ENCODE peak calls at places on chromosomes 13 and 19, in ten cellular contexts. O is colonic mucosa; K is right lobe of liver; B is glutamatergic neuron; L is endothelial cell; R is heart left ventricle; F is CD4-positive, alpha-beta T cell; Q is heart right ventricle; Z is mammary epithelial cell; H is fibroblast of mammary gland. G is an unnamed sample.
A peak's percentile ranks its signal among the peaks of the same experiment; 100 is the strongest.

GRCh38 chr19:38852231-38853044 is 2.7 kb upstream of the HNRNPL start:
- DNase-seq in O (peak; percentile 75), K (peak; percentile 83), B (peak; percentile 35), L (peak; percentile 33), R (peak; percentile 72), F (no peak), Q (peak; percentile 70), Z (peak; percentile 64), H (peak; percentile 75), G (peak; percentile 57)

GRCh38 chr19:2603320-2603719 is 99.2 kb downstream of the GNG7 start:
- DNase-seq in O (no peak), K (no peak), B (peak; percentile 35), L (no peak), R (peak; percentile 55), F (no peak), Q (peak; percentile 47), Z (no peak), H (peak; percentile 52), G (no peak)

GRCh38 chr19:12946092-12946845 is 607 bp downstream of the RAD23A start:
- DNase-seq in O (peak; percentile 72), K (peak; percentile 74), B (peak; percentile 79), L (peak; percentile 87), R (peak; percentile 71), F (peak; percentile 33), Q (peak; percentile 69), Z (peak; percentile 79), H (peak; percentile 80), G (peak; percentile 82)

GRCh38 chr19:29113838-29114237 is 99.1 kb downstream of the UQCRFS1 start:
- DNase-seq in O (no peak), K (no peak), B (no peak), L (no peak), R (no peak), F (no peak), Q (no peak), Z (no peak), H (no peak), G (no peak)

GRCh38 chr19:812049-812816 is 9.5 kb downstream of the PLPPR3 start:
- DNase-seq in O (no peak), K (no peak), B (no peak), L (no peak), R (peak; percentile 17), F (no peak), Q (no peak), Z (no peak), H (no peak), G (no peak)

GRCh38 chr19:54229146-54229545 is 6.3 kb upstream of the LILRB3 start:
- DNase-seq in O (no peak), K (no peak), B (no peak), L (no peak), R (no peak), F (no peak), Q (no peak), Z (no peak), H (no peak), G (no peak)

GRCh38 chr13:33318744-33319143 is 33.2 kb upstream of the STARD13 start:
- DNase-seq in O (no peak), K (no peak), B (no peak), L (no peak), R (no peak), F (no peak), Q (no peak), Z (no peak), H (peak; percentile 15), G (no peak)

GRCh38 chr13:83773961-83774360 is 108.3 kb downstream of the SLITRK1 start:
- DNase-seq in O (no peak), K (no peak), B (no peak), L (no peak), R (no peak), F (no peak), Q (no peak), Z (no peak), H (peak; percentile 4), G (no peak)

GRCh38 chr19:19551862-19552192 is 13.8 kb downstream of the CILP2 start:
- DNase-seq in O (no peak), K (no peak), B (no peak), L (no peak), R (no peak), F (no peak), Q (no peak), Z (no peak), H (no peak), G (no peak)

GRCh38 chr19:19548915-19549537 is 11.0 kb downstream of the CILP2 start:
- DNase-seq in O (no peak), K (no peak), B (no peak), L (no peak), R (no peak), F (no peak), Q (no peak), Z (no peak), H (peak; percentile 34), G (no peak)

GRCh38 chr19:19550454-19550842 is 12.4 kb downstream of the CILP2 start:
- DNase-seq in O (no peak), K (no peak), B (no peak), L (no peak), R (no peak), F (no peak), Q (no peak), Z (no peak), H (no peak), G (peak; percentile 25)

GRCh38 chr19:19550972-19551861 is 13.2 kb downstream of the CILP2 start:
- DNase-seq in O (no peak), K (no peak), B (no peak), L (no peak), R (no peak), F (no peak), Q (no peak), Z (no peak), H (no peak), G (no peak)

DNA sequence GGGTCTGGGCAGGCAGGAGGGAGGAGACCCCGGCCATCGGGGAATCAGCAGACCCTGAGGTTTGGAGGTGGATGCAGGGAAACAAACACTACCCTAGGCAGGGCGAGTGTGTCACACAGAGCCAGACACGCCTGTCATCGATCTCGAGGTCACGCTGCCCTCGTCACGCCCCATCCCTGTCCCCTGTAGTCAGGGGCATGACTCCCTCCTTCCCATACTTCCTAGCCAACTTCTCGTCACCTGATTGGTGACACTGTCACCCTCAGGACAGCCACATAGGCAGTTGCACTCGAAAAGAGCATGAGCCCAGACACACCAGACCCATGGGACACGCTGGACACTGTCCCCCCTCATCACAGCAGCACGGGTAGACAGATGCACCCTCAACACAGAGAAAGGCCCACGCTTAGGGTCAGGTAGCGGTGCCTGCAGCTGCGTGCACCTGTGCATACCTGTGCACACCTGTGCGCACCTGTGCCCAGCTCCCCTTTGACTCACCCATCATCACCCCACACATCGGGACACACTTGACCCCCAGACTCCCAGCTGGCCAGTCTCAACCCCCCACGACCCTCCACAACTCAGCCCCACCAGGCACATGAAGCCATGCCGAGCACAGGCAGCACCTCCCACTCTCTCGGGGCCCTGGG is 11.9 kb downstream of the CILP2 start:
- DNase-seq in O (no peak), K (no peak), B (peak; percentile 15), L (no peak), R (no peak), F (no peak), Q (no peak), Z (no peak), H (no peak), G (no peak)
- TF ChIP-seq CTCF in O (no peak), K (no peak), B (no peak), L (no peak), R (no peak), F (no peak), Q (no peak), Z (no peak), H (no peak), G (no peak)

GRCh38 chr19:11323601-11324078 is 15.8 kb downstream of the RAB3D start:
- DNase-seq in O (no peak), K (no peak), B (no peak), L (no peak), R (no peak), F (no peak), Q (no peak), Z (no peak), H (peak; percentile 14), G (no peak)

GRCh38 chr19:11322269-11323024 is 17.0 kb downstream of the RAB3D start:
- DNase-seq in O (no peak), K (no peak), B (no peak), L (no peak), R (no peak), F (no peak), Q (no peak), Z (no peak), H (no peak), G (no peak)

GRCh38 chr19:11324079-11324661 is 15.3 kb downstream of the RAB3D start:
- DNase-seq in O (peak; percentile 88), K (peak; percentile 84), B (no peak), L (no peak), R (peak; percentile 69), F (no peak), Q (peak; percentile 68), Z (peak; percentile 91), H (peak; percentile 94), G (peak; percentile 57)

GRCh38 chr19:11324748-11325389 is 14.6 kb downstream of the RAB3D start:
- DNase-seq in O (no peak), K (no peak), B (no peak), L (no peak), R (no peak), F (no peak), Q (no peak), Z (no peak), H (no peak), G (no peak)

DNA sequence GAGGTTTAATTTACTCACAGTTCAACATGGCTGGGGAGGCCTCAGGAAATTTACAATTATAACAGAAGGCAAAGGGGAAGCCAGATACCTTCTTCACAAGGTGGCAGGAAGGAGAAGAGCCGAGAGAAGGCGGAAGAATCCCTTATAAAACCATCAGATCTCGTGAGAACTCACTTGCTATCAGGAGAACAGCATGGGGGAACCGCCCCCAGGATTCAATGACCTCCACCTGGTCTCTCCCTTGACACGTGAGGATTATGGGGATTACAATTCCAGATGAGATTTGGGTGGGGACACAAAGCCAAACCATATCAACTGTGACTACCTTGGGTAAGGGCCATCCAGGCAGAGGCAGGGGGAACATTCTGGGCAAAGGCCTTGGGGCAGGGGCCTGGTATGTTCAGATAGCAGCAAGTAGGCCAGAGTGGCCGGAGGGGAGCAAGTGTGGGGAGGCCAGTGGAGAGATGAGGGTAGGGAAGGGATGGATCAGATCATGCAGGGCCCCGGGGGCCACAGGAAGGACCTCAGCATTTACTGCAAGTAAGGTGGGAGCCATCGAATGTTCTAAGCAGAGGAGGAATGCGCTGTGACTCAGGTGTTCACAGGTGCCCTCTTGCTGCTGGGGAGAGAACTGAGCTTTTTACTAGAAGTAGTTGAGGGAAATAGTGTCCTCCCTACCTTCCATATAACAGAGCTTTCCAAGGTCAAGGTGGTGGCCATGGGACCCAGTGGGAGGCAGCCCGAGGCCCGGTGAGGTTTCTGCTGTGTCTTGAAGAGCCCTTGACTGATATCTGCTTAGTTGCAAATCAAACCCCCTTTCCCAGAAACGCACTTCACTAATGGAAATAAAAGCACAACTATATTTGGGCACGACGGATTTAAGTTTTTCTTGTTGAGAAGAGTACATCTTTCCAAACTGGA is 18.0 kb downstream of the RAB3D start:
- DNase-seq in O (no peak), K (no peak), B (no peak), L (no peak), R (no peak), F (no peak), Q (no peak), Z (no peak), H (no peak), G (no peak)
- TF ChIP-seq CTCF in O (no peak), K (no peak), B (no peak), L (no peak), R (no peak), F (no peak), Q (no peak), Z (peak; percentile 41), H (no peak), G (no peak)

GRCh38 chr13:29802621-29803020 is 47.8 kb downstream of the UBL3 start:
- DNase-seq in O (no peak), K (no peak), B (no peak), L (no peak), R (no peak), F (no peak), Q (no peak), Z (peak; percentile 9), H (peak; percentile 33), G (no peak)

GRCh38 chr13:29800687-29801086 is 49.7 kb downstream of the UBL3 start:
- DNase-seq in O (no peak), K (no peak), B (peak; percentile 46), L (no peak), R (no peak), F (no peak), Q (no peak), Z (no peak), H (no peak), G (no peak)

GRCh38 chr13:29801102-29801501 is 49.3 kb downstream of the UBL3 start:
- DNase-seq in O (no peak), K (no peak), B (peak; percentile 41), L (no peak), R (no peak), F (no peak), Q (no peak), Z (no peak), H (no peak), G (no peak)

GRCh38 chr13:29803221-29803620 is 47.2 kb downstream of the UBL3 start:
- DNase-seq in O (no peak), K (no peak), B (no peak), L (no peak), R (no peak), F (no peak), Q (no peak), Z (no peak), H (no peak), G (no peak)

GRCh38 chr13:29801737-29802305 is 48.6 kb downstream of the UBL3 start:
- DNase-seq in O (no peak), K (no peak), B (no peak), L (no peak), R (no peak), F (no peak), Q (no peak), Z (no peak), H (peak; percentile 21), G (no peak)
- TF ChIP-seq CTCF in O (no peak), K (no peak), B (no peak), L (no peak), R (no peak), F (no peak), Q (no peak), Z (no peak), H (no peak), G (no peak)

GRCh38 chr13:62357887-62358645 is 942.4 kb upstream of the PCDH20 start:
- DNase-seq in O (no peak), K (no peak), B (peak; percentile 44), L (peak; percentile 65), R (no peak), F (no peak), Q (no peak), Z (no peak), H (peak; percentile 51), G (peak; percentile 62)
- TF ChIP-seq CTCF in O (no peak), K (peak; percentile 6), B (peak; percentile 29), L (peak; percentile 35), R (no peak), F (no peak), Q (no peak), Z (peak; percentile 75), H (peak; percentile 49), G (peak; percentile 70)